ENCODE peak calls at places on chromosomes 12 and 14, in eight cellular contexts. N is stimulated activated CD4-positive, alpha-beta T cell treated with anti-CD3 and anti-CD28 coated beads, Interleukin-15, amount 100 ng/mL, for 24 hours; H is IMR-90; I is transverse colon; D is COR-L47; S is fibroblast of the conjunctiva; C is RPMI8226; Y is nephron progenitor cell. J is an unnamed sample.

GRCh38 chr12:104137175-104137901 is 672 bp downstream of the NFYB start:
- DNase-seq in D (peak; percentile 16), C (peak; percentile 57), Y (peak; percentile 68), N (peak; percentile 64), I (peak; percentile 42), S (peak; percentile 12), H (peak; percentile 62), J (peak; percentile 20)

GRCh38 chr14:34722723-34723545 is 8.5 kb upstream of the CFL2 start:
- DNase-seq in H (peak; percentile 60), I (peak; percentile 27), D (peak; percentile 28), S (peak; percentile 40), Y (peak; percentile 43), N (peak; percentile 45), C (peak; percentile 29), J (peak; percentile 18)

GRCh38 chr14:46820291-46820690 is 168.7 kb upstream of the RPL10L start:
- DNase-seq in C (no peak), H (no peak), Y (no peak), N (no peak), D (no peak), I (no peak), S (no peak), J (peak; percentile 34)

GRCh38 chr12:96185914-96186313 is 8.3 kb upstream of the ELK3 start:
- DNase-seq in I (no peak), S (no peak), Y (no peak), C (no peak), N (no peak), H (no peak), D (no peak), J (no peak)

GRCh38 chr12:20473133-20473532 is 104.8 kb downstream of the PDE3A start:
- DNase-seq in Y (no peak), C (no peak), H (no peak), D (no peak), N (no peak), I (no peak), S (no peak), J (no peak)

GRCh38 chr12:108915632-108916133 is 35.8 kb downstream of the DAO start:
- DNase-seq in S (no peak), I (no peak), N (no peak), H (no peak), Y (no peak), D (no peak), C (peak; percentile 56), J (no peak)

GRCh38 chr12:122354958-122355641 is 67.4 kb downstream of the CLIP1 start:
- DNase-seq in S (no peak), H (no peak), D (no peak), C (no peak), Y (no peak), I (no peak), N (no peak), J (no peak)

GRCh38 chr14:104660597-104660996 is 28.8 kb upstream of the INF2 start:
- DNase-seq in Y (no peak), C (peak; percentile 57), D (no peak), I (peak; percentile 39), S (no peak), H (no peak), N (no peak), J (no peak)

GRCh38 chr12:65306603-65307501 is 28.4 kb downstream of the MSRB3 start:
- DNase-seq in S (peak; percentile 23), I (peak; percentile 48), C (peak; percentile 52), Y (peak; percentile 47), D (peak; percentile 12), H (peak; percentile 75), N (peak; percentile 6), J (peak; percentile 36)

GRCh38 chr12:96303656-96304055 is 96.6 kb downstream of the CDK17 start:
- DNase-seq in I (no peak), N (no peak), D (peak; percentile 13), S (no peak), C (no peak), Y (no peak), H (no peak), J (no peak)

GRCh38 chr12:40222247-40222646 is 2.5 kb upstream of the LRRK2 start:
- DNase-seq in C (no peak), I (no peak), S (peak; percentile 42), D (no peak), N (no peak), Y (no peak), H (no peak), J (no peak)

GRCh38 chr12:118741196-118741595 is 240.1 kb upstream of the SRRM4 start:
- DNase-seq in C (no peak), S (no peak), N (no peak), I (no peak), D (no peak), H (no peak), Y (no peak), J (no peak)

GRCh38 chr12:71415336-71416231 is 24.0 kb upstream of the LGR5 start:
- DNase-seq in C (peak; percentile 72), S (peak; percentile 38), H (peak; percentile 59), N (peak; percentile 18), Y (peak; percentile 36), D (peak; percentile 67), I (peak; percentile 11), J (peak; percentile 55)

GRCh38 chr12:34372003-34372402 is 349.7 kb downstream of the ALG10 start:
- DNase-seq in N (no peak), C (no peak), S (no peak), Y (no peak), H (no peak), D (no peak), I (no peak), J (no peak)

GRCh38 chr12:49990269-49990668 is 17.5 kb downstream of the AQP6 start:
- DNase-seq in D (no peak), Y (no peak), S (peak; percentile 22), H (peak; percentile 64), N (no peak), C (no peak), I (no peak), J (no peak)

GRCh38 chr12:18502422-18502821 is 235.4 kb downstream of the PLCZ1 start:
- DNase-seq in I (no peak), D (peak; percentile 24), H (no peak), C (no peak), Y (no peak), N (no peak), S (no peak), J (peak; percentile 9)

GRCh38 chr12:52082988-52083637 is 3.6 kb downstream of the SMIM41 start:
- DNase-seq in N (peak; percentile 73), S (peak; percentile 14), Y (peak; percentile 82), I (peak; percentile 68), H (peak; percentile 71), D (peak; percentile 48), C (peak; percentile 61), J (peak; percentile 56)

GRCh38 chr14:65103150-65103760 is 938 bp upstream of the MAX start:
- DNase-seq in I (no peak), Y (no peak), D (peak; percentile 33), N (peak; percentile 31), H (peak; percentile 27), S (no peak), C (peak; percentile 31), J (peak; percentile 82)

GRCh38 chr12:44847888-44848770 is 28.0 kb downstream of the NELL2 start:
- DNase-seq in S (no peak), I (peak; percentile 17), C (no peak), D (no peak), H (no peak), Y (no peak), N (peak; percentile 65), J (no peak)

GRCh38 chr12:25552681-25553080 is 402 bp downstream of the LMNTD1 start:
- DNase-seq in S (no peak), I (no peak), Y (no peak), H (peak; percentile 90), N (no peak), C (no peak), D (no peak), J (no peak)

J was measured in SHP77.